ENCODE peak calls at places on chromosome 7, in six cellular contexts. R is IMR-90, L is neuronal stem cell, S is H1, V is mesenchymal stem cell, D is trophoblast cell. M is an unnamed sample.

GRCh38 chr7:2876031-2876862 is 32.1 kb upstream of the GNA12 start:
- DNase-seq in R (peak; percentile 87), L (no peak), S (no peak), V (peak; percentile 26), D (peak; percentile 90), M (no peak)

GRCh38 chr7:143345428-143345900 is 17.0 kb downstream of the FAM131B start:
- DNase-seq in R (peak; percentile 32), L (peak; percentile 57), S (peak; percentile 82), V (peak; percentile 48), D (peak; percentile 49), M (peak; percentile 92)

GRCh38 chr7:68470836-68471235 is 1127.4 kb upstream of the AUTS2 start:
- DNase-seq in R (no peak), L (no peak), S (no peak), V (no peak), D (no peak), M (no peak)

GRCh38 chr7:47721670-47722069 is 139.8 kb upstream of the TNS3 start:
- DNase-seq in R (no peak), L (no peak), S (no peak), V (no peak), D (peak; percentile 17), M (peak; percentile 60)

GRCh38 chr7:52719677-52720076 is 315.8 kb upstream of the POM121L12 start:
- DNase-seq in R (no peak), L (no peak), S (no peak), V (peak; percentile 49), D (no peak), M (no peak)

GRCh38 chr7:149716007-149716931 is 57.1 kb downstream of the ZNF467 start:
- DNase-seq in R (peak; percentile 23), L (no peak), S (no peak), V (peak; percentile 24), D (peak; percentile 11), M (peak; percentile 23)

GRCh38 chr7:856444-857095 is 19.8 kb upstream of the GET4 start:
- DNase-seq in R (no peak), L (no peak), S (no peak), V (no peak), D (no peak), M (no peak)

GRCh38 chr7:91941450-91941849 is 788 bp downstream of the AKAP9 start:
- DNase-seq in R (peak; percentile 18), L (peak; percentile 21), S (no peak), V (peak; percentile 56), D (peak; percentile 33), M (peak; percentile 31)

GRCh38 chr7:71312755-71313490 is 181.0 kb downstream of the GALNT17 start:
- DNase-seq in R (no peak), L (no peak), S (no peak), V (no peak), D (no peak), M (no peak)

GRCh38 chr7:98178321-98178720 is 32.9 kb upstream of the BHLHA15 start:
- DNase-seq in R (no peak), L (no peak), S (no peak), V (no peak), D (peak; percentile 75), M (no peak)

GRCh38 chr7:98250789-98251188 is 1.2 kb downstream of the TECPR1 start:
- DNase-seq in R (no peak), L (no peak), S (no peak), V (no peak), D (peak; percentile 10), M (no peak)

GRCh38 chr7:77199008-77199966 is at the start of gene FGL2:
- DNase-seq in R (peak; percentile 67), L (peak; percentile 12), S (no peak), V (peak; percentile 14), D (no peak), M (peak; percentile 42)

GRCh38 chr7:140200102-140200989 is 23.6 kb upstream of the KDM7A start:
- DNase-seq in R (peak; percentile 35), L (no peak), S (no peak), V (peak; percentile 18), D (peak; percentile 79), M (no peak)

GRCh38 chr7:40538281-40538680 is 403.5 kb downstream of the SUGCT start:
- DNase-seq in R (peak; percentile 11), L (no peak), S (no peak), V (no peak), D (no peak), M (no peak)

GRCh38 chr7:107644704-107645083 is 15.9 kb upstream of the SLC26A4 start:
- DNase-seq in R (peak; percentile 31), L (no peak), S (no peak), V (no peak), D (no peak), M (no peak)

GRCh38 chr7:120180221-120180620 is 92.8 kb upstream of the KCND2 start:
- DNase-seq in R (peak; percentile 3), L (no peak), S (no peak), V (peak; percentile 42), D (no peak), M (no peak)
- H3K14ac ChIP-seq in R (no peak overlapping the region), L (no peak overlapping the region), S (no peak overlapping the region), V (no peak overlapping the region), D (no peak overlapping the region), M (no peak overlapping the region)

GRCh38 chr7:90792301-90792700 is 196.2 kb downstream of the CDK14 start:
- DNase-seq in R (no peak), L (no peak), S (no peak), V (no peak), D (no peak), M (no peak)
- H3K14ac ChIP-seq in R (no peak overlapping the region), L (no peak overlapping the region), S (no peak overlapping the region), V (no peak overlapping the region), D (no peak overlapping the region), M (no peak overlapping the region)

DNA sequence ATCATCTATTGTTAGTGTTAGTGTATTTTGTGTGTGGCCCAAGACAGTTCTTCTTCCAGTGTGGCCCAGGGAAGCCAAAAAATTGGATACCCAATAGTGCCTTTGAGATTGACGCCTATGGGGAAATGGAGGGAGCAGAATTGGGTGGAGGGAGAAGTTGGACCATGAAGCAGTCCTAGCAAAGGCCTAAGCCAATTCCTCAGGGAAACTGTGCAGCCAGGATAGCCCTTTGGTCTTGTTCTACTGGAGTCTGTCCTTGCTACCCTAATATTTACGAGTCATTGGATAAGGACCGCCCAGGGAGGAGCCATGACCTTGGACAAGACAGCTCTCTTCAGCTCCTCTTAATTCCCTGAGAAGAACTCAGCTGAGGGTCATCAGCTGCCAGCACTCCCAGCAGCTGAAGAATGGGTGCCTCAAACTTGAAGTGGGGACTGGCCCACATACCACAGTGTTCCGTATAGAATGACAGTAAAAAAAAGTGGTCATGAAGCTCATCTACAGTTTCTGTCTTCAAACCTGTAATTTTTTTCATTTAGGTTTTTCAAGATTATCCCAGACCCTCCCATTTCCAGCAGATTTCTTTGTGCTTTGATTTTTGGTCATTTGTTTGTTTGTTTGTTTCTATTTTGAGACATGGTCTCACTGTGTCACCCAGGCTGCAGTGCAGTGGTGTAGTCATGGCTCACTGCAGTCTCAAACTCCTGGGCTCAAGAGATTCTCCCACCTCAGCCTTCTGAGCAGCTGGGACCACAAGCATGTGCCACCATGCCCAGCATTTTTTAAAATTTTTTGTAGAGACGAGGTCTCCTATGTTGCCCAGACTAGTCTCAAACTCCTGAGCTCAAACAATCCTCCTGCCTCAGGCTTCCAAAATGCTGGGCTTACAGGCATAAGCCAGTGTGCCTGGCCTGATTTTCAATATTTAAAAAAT is 81.2 kb downstream of the C1GALT1 start:
- DNase-seq in R (no peak), L (no peak), S (no peak), V (no peak), D (peak; percentile 46), M (no peak)
- H3K14ac ChIP-seq in R (no peak overlapping the region), L (no peak overlapping the region), S (no peak overlapping the region), V (no peak overlapping the region), D (no peak overlapping the region), M (no peak overlapping the region)

DNA sequence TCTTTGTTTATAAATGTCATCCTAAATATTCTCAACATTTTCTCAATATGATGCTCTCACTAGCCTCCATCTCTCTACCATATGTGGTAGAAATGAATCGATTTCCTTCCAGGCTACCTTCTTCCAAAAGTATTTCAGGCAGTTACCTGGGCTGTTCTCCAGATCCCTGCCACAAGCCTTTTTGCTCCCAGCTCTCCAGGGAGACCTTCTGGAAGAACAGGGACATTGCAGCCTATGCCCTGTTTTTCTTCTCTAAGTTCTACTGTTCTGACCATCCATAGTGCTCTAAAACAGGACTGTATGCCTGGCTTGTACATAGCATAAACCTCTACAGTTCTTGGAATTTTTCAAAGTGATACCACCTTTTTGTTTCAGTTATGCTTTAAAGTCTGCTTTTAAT is 552.8 kb downstream of the ANKRD7 start:
- DNase-seq in R (no peak), L (no peak), S (no peak), V (no peak), D (no peak), M (peak; percentile 28)
- H3K14ac ChIP-seq in R (no peak overlapping the region), L (no peak overlapping the region), S (no peak overlapping the region), V (no peak overlapping the region), D (no peak overlapping the region), M (no peak overlapping the region)

DNA sequence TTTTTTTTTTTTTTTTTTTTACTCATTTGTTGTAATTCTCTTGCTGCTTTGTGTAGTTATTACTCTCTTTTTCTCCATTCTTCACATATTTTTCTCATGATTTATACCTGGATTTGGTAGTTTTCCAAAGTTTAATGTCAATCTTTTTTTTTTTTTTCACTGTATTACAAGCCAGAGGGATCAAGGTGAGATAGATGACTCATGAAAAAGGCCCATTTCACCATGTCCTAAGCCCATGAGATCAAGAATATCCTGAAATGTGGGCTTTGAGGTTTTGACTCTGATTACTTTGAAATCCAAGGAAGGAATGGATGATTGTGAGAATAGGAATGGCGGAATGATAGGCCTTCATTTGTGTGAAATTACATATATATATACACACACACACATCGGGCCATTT is 31.1 kb downstream of the TAX1BP1 start:
- DNase-seq in R (no peak), L (no peak), S (no peak), V (no peak), D (peak; percentile 65), M (no peak)
- H3K14ac ChIP-seq in R (no peak overlapping the region), L (no peak overlapping the region), S (no peak overlapping the region), V (no peak overlapping the region), D (no peak overlapping the region), M (no peak overlapping the region)

DNA sequence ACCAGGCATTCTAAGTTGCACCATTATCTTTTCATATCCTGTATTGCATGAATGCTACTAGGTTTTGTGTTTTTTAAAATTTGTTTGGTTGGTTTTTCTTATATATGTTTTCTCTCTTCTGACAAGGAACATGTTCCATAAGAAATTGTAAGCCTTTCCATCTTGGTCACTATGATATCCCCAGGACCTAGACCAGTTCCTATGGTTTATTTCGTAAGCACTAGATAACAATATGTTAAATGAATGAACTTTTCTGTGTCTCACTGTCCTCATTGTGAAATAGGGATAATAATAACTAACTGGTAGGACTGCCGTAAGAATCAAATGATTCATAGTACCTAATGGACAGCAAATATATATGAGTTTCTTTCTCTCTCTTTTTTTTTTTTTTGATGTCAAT is 146.3 kb downstream of the SEMA3E start:
- DNase-seq in R (no peak), L (no peak), S (no peak), V (peak; percentile 9), D (no peak), M (no peak)
- H3K14ac ChIP-seq in R (no peak overlapping the region), L (no peak overlapping the region), S (no peak overlapping the region), V (no peak overlapping the region), D (no peak overlapping the region), M (no peak overlapping the region)

DNA sequence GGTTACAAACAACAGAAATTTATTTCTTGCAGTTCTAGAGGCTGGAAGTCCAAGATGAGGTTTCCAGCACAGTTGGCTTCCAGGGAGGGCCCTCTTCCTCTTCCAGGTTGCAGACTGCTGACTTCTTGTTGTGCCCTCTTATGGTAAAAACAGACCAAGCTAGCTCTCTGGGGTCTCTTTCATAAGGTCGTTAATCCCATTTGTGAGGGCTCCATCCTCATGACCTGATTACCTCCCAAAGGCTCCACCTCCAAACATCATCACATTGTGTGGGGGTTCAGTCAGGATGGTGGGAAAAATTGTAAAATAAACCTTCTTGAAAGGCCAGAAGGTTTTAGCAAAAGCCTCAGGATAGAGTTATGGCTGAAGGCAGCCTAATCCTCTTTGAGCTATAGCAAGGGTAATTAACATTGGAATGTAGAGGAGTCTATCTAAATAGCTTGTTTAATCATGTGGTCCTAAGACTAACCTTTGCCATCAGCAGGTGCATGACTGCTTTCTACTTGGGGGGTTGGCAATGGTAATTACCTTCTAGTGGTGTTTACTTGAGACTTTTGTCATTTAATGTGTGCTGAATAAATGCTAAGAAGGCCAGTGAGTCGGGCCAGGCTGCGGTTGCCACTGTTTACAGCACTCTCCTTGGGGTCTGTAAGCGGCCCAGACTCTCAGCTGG is 80.8 kb downstream of the PPP1R17 start:
- DNase-seq in R (no peak), L (peak; percentile 38), S (peak; percentile 64), V (no peak), D (no peak), M (peak; percentile 72)
- H3K14ac ChIP-seq in R (no peak overlapping the region), L (no peak overlapping the region), S (no peak overlapping the region), V (no peak overlapping the region), D (no peak overlapping the region), M (no peak overlapping the region)

M was measured in H9.